ENCODE peak calls at places on chromosomes 1 and 21, in seven cellular contexts. D is adrenal gland; B is iPS-NIHi11; E is NAMALWA; V is esophagus squamous epithelium; G is naive thymus-derived CD4-positive, alpha-beta T cell; U is HL-60. R is an unnamed sample.

GRCh38 chr1:205569411-205570172 is 62.2 kb downstream of the ELK4 start:
- DNase-seq in D (no peak), B (no peak), E (no peak), V (no peak), G (no peak), U (no peak), R (no peak)

GRCh38 chr1:185843971-185844370 is 109.8 kb downstream of the HMCN1 start:
- DNase-seq in D (no peak), B (no peak), E (no peak), V (no peak), G (no peak), U (no peak), R (no peak)

GRCh38 chr1:30779294-30780071 is 21.9 kb upstream of the LAPTM5 start:
- DNase-seq in D (peak; percentile 89), B (peak; percentile 88), E (peak; percentile 92), V (no peak), G (peak; percentile 98), U (peak; percentile 60), R (peak; percentile 70)

GRCh38 chr21:46122241-46122671 is 24.3 kb downstream of the COL6A2 start:
- DNase-seq in D (no peak), B (no peak), E (no peak), V (no peak), G (no peak), U (no peak), R (peak; percentile 84)

GRCh38 chr1:41799723-41800122 is 119.0 kb downstream of the HIVEP3 start:
- DNase-seq in D (no peak), B (no peak), E (no peak), V (no peak), G (no peak), U (no peak), R (no peak)

GRCh38 chr1:230550428-230550827 is 91.9 kb upstream of the COG2 start:
- DNase-seq in D (no peak), B (no peak), E (no peak), V (no peak), G (no peak), U (no peak), R (no peak)

GRCh38 chr21:36403713-36404112 is 18.5 kb downstream of the CHAF1B start:
- DNase-seq in D (no peak), B (no peak), E (no peak), V (no peak), G (no peak), U (no peak), R (no peak)

GRCh38 chr1:204891860-204892259 is 21.2 kb downstream of the NFASC start:
- DNase-seq in D (no peak), B (no peak), E (no peak), V (no peak), G (no peak), U (no peak), R (no peak)

GRCh38 chr1:82160036-82160435 is 359.3 kb downstream of the ADGRL2 start:
- DNase-seq in D (no peak), B (no peak), E (no peak), V (no peak), G (no peak), U (no peak), R (no peak)

R was measured in brain microvascular endothelial cell.